ENCODE peak calls at places on chromosome 7, in six cellular contexts. H is K562, O is T47D, F is H1, B is HepG2, Q is GM12878. D is an unnamed sample.

GRCh38 chr7:118153551-118154177 is 30.3 kb upstream of the LSM8 start:
- DNase-seq in H (peak), O (no peak), F (no peak), B (peak), Q (no peak), D (peak)

GRCh38 chr7:119028736-119029135 is 804.2 kb downstream of the ANKRD7 start:
- DNase-seq in H (no peak), O (no peak), F (no peak), B (no peak), Q (no peak), D (no peak)

GRCh38 chr7:683526-684205 is 42.8 kb upstream of the DNAAF5 start:
- DNase-seq in H (no peak), O (no peak), F (no peak), B (no peak), Q (no peak), D (no peak)

GRCh38 chr7:132966731-132967130 is 115.2 kb downstream of the CHCHD3 start:
- DNase-seq in H (no peak), O (no peak), F (no peak), B (no peak), Q (no peak), D (no peak)

GRCh38 chr7:117176311-117176710 is 146.5 kb downstream of the WNT2 start:
- DNase-seq in H (no peak), O (no peak), F (no peak), B (no peak), Q (no peak), D (no peak)

GRCh38 chr7:103988468-103989199 is 824 bp downstream of the RELN start:
- DNase-seq in H (peak), O (no peak), F (no peak), B (peak), Q (no peak), D (no peak)

GRCh38 chr7:119594956-119595355 is 678.0 kb upstream of the KCND2 start:
- DNase-seq in H (no peak), O (no peak), F (no peak), B (no peak), Q (no peak), D (no peak)

GRCh38 chr7:94875221-94875620 is 32.2 kb upstream of the PPP1R9A start:
- DNase-seq in H (no peak), O (no peak), F (no peak), B (no peak), Q (no peak), D (no peak)

GRCh38 chr7:85068796-85069195 is 118.1 kb downstream of the SEMA3D start:
- DNase-seq in H (no peak), O (no peak), F (no peak), B (no peak), Q (no peak), D (no peak)

GRCh38 chr7:16399265-16399801 is 22.0 kb downstream of the CRPPA start:
- DNase-seq in H (no peak), O (no peak), F (no peak), B (no peak), Q (no peak), D (no peak)
- TF ChIP-seq JUND in H (no peak), O (no peak), F (no peak), B (no peak), Q (no peak), D (no peak)

GRCh38 chr7:69147631-69148030 is 450.6 kb upstream of the AUTS2 start:
- DNase-seq in H (no peak), O (no peak), F (no peak), B (no peak), Q (no peak), D (no peak)
- TF ChIP-seq JUND in H (no peak), O (no peak), F (no peak), B (no peak), Q (no peak), D (no peak)

DNA sequence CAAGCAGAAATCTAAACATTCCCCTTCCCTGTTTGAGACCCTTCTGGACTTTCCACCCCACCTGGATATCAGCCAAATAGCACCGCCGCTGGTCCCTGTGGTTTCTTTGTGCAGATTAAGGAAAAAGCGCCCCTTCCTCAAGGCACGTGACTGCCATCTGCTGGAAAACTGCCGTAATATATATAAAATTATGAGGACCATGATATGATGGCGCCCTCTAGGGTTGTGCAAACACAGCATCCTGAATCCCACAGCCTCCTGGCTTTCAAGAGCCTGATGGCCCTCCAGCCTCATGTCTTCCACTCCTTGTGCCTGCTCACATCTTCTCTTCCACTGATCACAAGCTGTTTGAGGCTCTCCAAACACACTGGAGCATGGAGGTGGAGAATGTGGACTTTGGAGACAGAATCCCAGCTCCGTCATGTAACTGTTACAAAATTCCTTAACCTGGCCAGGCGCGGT is 121.3 kb downstream of the MYL10 start:
- DNase-seq in H (peak), O (peak), F (peak), B (peak), Q (no peak), D (peak)
- TF ChIP-seq JUND in H (no peak), O (no peak), F (no peak), B (no peak), Q (no peak), D (no peak)

GRCh38 chr7:92934096-92934495 is 97.7 kb upstream of the CDK6 start:
- DNase-seq in H (no peak), O (peak), F (no peak), B (no peak), Q (no peak), D (no peak)

GRCh38 chr7:92926697-92927044 is 90.3 kb upstream of the CDK6 start:
- DNase-seq in H (no peak), O (no peak), F (no peak), B (no peak), Q (no peak), D (no peak)

GRCh38 chr7:92930404-92930803 is 94.0 kb upstream of the CDK6 start:
- DNase-seq in H (no peak), O (no peak), F (no peak), B (no peak), Q (no peak), D (no peak)

GRCh38 chr7:92932450-92932849 is 96.1 kb upstream of the CDK6 start:
- DNase-seq in H (no peak), O (no peak), F (no peak), B (no peak), Q (no peak), D (no peak)
- TF ChIP-seq JUND in H (no peak), O (no peak), F (no peak), B (no peak), Q (no peak), D (no peak)

GRCh38 chr7:46589282-46589681 is 668.2 kb upstream of the IGFBP3 start:
- DNase-seq in H (no peak), O (no peak), F (no peak), B (no peak), Q (no peak), D (no peak)
- TF ChIP-seq JUND in H (no peak), O (no peak), F (no peak), B (no peak), Q (no peak), D (no peak)

GRCh38 chr7:157309990-157310668 is 26.7 kb upstream of the DNAJB6 start:
- DNase-seq in H (no peak), O (no peak), F (peak), B (peak), Q (no peak), D (peak)
- TF ChIP-seq JUND in H (no peak), O (no peak), F (peak), B (no peak), Q (no peak), D (peak)

GRCh38 chr7:157434231-157434630 is 97.4 kb downstream of the DNAJB6 start:
- DNase-seq in H (no peak), O (no peak), F (peak), B (no peak), Q (no peak), D (no peak)

GRCh38 chr7:157433628-157434027 is 96.8 kb downstream of the DNAJB6 start:
- DNase-seq in H (no peak), O (no peak), F (peak), B (no peak), Q (no peak), D (no peak)

GRCh38 chr7:157432541-157432956 is 95.7 kb downstream of the DNAJB6 start:
- DNase-seq in H (peak), O (no peak), F (peak), B (no peak), Q (no peak), D (peak)

GRCh38 chr7:157431951-157432540 is 95.2 kb downstream of the DNAJB6 start:
- DNase-seq in H (no peak), O (no peak), F (peak), B (no peak), Q (no peak), D (no peak)

GRCh38 chr7:157432957-157433576 is 96.3 kb downstream of the DNAJB6 start:
- DNase-seq in H (peak), O (peak), F (peak), B (no peak), Q (no peak), D (no peak)
- TF ChIP-seq JUND in H (no peak), O (no peak), F (no peak), B (no peak), Q (no peak), D (no peak)

GRCh38 chr7:128911441-128912031 is 1.0 kb upstream of the KCP start:
- DNase-seq in H (no peak), O (peak), F (peak), B (no peak), Q (no peak), D (no peak)
- TF ChIP-seq JUND in H (no peak), O (no peak), F (no peak), B (no peak), Q (no peak), D (no peak)

GRCh38 chr7:43220250-43220649 is 107.8 kb downstream of the HECW1 start:
- DNase-seq in H (no peak), O (no peak), F (no peak), B (no peak), Q (no peak), D (no peak)
- TF ChIP-seq JUND in H (no peak), O (no peak), F (no peak), B (no peak), Q (no peak), D (no peak)